ENCODE peak calls at places on chromosomes 5 and 9, in eight cellular contexts. One of them, this sample, is unnamed.

GRCh38 chr9:81847181-81847915 is 80.9 kb upstream of the SPATA31D4 start:
- DNase-seq in CD4-positive, CD25-positive, alpha-beta regulatory T cell: no peak
- DNase-seq in fibroblast of lung: no peak
- DNase-seq in SK-N-SH: no peak
- DNase-seq in pancreas: no peak
- DNase-seq in lower lobe of right lung: no peak
- DNase-seq in ovary: no peak
- DNase-seq in Peyer's patch: no peak
- DNase-seq in this sample: no peak

GRCh38 chr9:6901179-6901578 is 143.4 kb downstream of the KDM4C start:
- DNase-seq in CD4-positive, CD25-positive, alpha-beta regulatory T cell: no peak
- DNase-seq in fibroblast of lung: no peak
- DNase-seq in SK-N-SH: no peak
- DNase-seq in pancreas: no peak
- DNase-seq in lower lobe of right lung: no peak
- DNase-seq in ovary: no peak
- DNase-seq in Peyer's patch: no peak
- DNase-seq in this sample: no peak

GRCh38 chr9:114911167-114911821 is 19.1 kb downstream of the TNFSF8 start:
- DNase-seq in CD4-positive, CD25-positive, alpha-beta regulatory T cell: no peak
- DNase-seq in fibroblast of lung: peak; percentile 60
- DNase-seq in SK-N-SH: peak; percentile 57
- DNase-seq in pancreas: no peak
- DNase-seq in lower lobe of right lung: no peak
- DNase-seq in ovary: no peak
- DNase-seq in Peyer's patch: no peak
- DNase-seq in this sample: no peak

GRCh38 chr5:35717718-35718117 is 100.1 kb downstream of the SPEF2 start:
- DNase-seq in CD4-positive, CD25-positive, alpha-beta regulatory T cell: no peak
- DNase-seq in fibroblast of lung: no peak
- DNase-seq in SK-N-SH: no peak
- DNase-seq in pancreas: no peak
- DNase-seq in lower lobe of right lung: no peak
- DNase-seq in ovary: no peak
- DNase-seq in Peyer's patch: no peak
- DNase-seq in this sample: no peak

GRCh38 chr5:166671818-166672217 is 1619.6 kb upstream of the WWC1 start:
- DNase-seq in CD4-positive, CD25-positive, alpha-beta regulatory T cell: no peak
- DNase-seq in fibroblast of lung: no peak
- DNase-seq in SK-N-SH: no peak
- DNase-seq in pancreas: no peak
- DNase-seq in lower lobe of right lung: no peak
- DNase-seq in ovary: no peak
- DNase-seq in Peyer's patch: no peak
- DNase-seq in this sample: no peak

GRCh38 chr9:28868224-28868623 is 1294.9 kb upstream of the C9orf72 start:
- DNase-seq in CD4-positive, CD25-positive, alpha-beta regulatory T cell: no peak
- DNase-seq in fibroblast of lung: no peak
- DNase-seq in SK-N-SH: no peak
- DNase-seq in pancreas: no peak
- DNase-seq in lower lobe of right lung: no peak
- DNase-seq in ovary: no peak
- DNase-seq in Peyer's patch: no peak
- DNase-seq in this sample: no peak

GRCh38 chr5:133433133-133433532 is 179.2 kb downstream of the FSTL4 start:
- DNase-seq in CD4-positive, CD25-positive, alpha-beta regulatory T cell: no peak
- DNase-seq in fibroblast of lung: no peak
- DNase-seq in SK-N-SH: no peak
- DNase-seq in pancreas: no peak
- DNase-seq in lower lobe of right lung: no peak
- DNase-seq in ovary: no peak
- DNase-seq in Peyer's patch: no peak
- DNase-seq in this sample: no peak

GRCh38 chr9:71487046-71487445 is 281.3 kb downstream of the CEMIP2 start:
- DNase-seq in CD4-positive, CD25-positive, alpha-beta regulatory T cell: no peak
- DNase-seq in fibroblast of lung: no peak
- DNase-seq in SK-N-SH: no peak
- DNase-seq in pancreas: no peak
- DNase-seq in lower lobe of right lung: no peak
- DNase-seq in ovary: no peak
- DNase-seq in Peyer's patch: no peak
- DNase-seq in this sample: no peak

GRCh38 chr5:164097747-164098146 is 592.3 kb downstream of the MAT2B start:
- DNase-seq in CD4-positive, CD25-positive, alpha-beta regulatory T cell: no peak
- DNase-seq in fibroblast of lung: peak; percentile 68
- DNase-seq in SK-N-SH: no peak
- DNase-seq in pancreas: no peak
- DNase-seq in lower lobe of right lung: no peak
- DNase-seq in ovary: no peak
- DNase-seq in Peyer's patch: no peak
- DNase-seq in this sample: no peak

GRCh38 chr5:38157024-38157423 is 101.3 kb upstream of the EGFLAM start:
- DNase-seq in CD4-positive, CD25-positive, alpha-beta regulatory T cell: no peak
- DNase-seq in fibroblast of lung: no peak
- DNase-seq in SK-N-SH: no peak
- DNase-seq in pancreas: no peak
- DNase-seq in lower lobe of right lung: no peak
- DNase-seq in ovary: no peak
- DNase-seq in Peyer's patch: no peak
- DNase-seq in this sample: no peak

GRCh38 chr5:78411596-78411995 is 51.2 kb downstream of the SCAMP1 start:
- DNase-seq in CD4-positive, CD25-positive, alpha-beta regulatory T cell: no peak
- DNase-seq in fibroblast of lung: peak; percentile 60
- DNase-seq in SK-N-SH: no peak
- DNase-seq in pancreas: no peak
- DNase-seq in lower lobe of right lung: no peak
- DNase-seq in ovary: no peak
- DNase-seq in Peyer's patch: no peak
- DNase-seq in this sample: no peak

GRCh38 chr9:31104249-31104648 is 1280.2 kb upstream of the ACO1 start:
- DNase-seq in CD4-positive, CD25-positive, alpha-beta regulatory T cell: no peak
- DNase-seq in fibroblast of lung: no peak
- DNase-seq in SK-N-SH: no peak
- DNase-seq in pancreas: no peak
- DNase-seq in lower lobe of right lung: no peak
- DNase-seq in ovary: no peak
- DNase-seq in Peyer's patch: no peak
- DNase-seq in this sample: no peak

DNA sequence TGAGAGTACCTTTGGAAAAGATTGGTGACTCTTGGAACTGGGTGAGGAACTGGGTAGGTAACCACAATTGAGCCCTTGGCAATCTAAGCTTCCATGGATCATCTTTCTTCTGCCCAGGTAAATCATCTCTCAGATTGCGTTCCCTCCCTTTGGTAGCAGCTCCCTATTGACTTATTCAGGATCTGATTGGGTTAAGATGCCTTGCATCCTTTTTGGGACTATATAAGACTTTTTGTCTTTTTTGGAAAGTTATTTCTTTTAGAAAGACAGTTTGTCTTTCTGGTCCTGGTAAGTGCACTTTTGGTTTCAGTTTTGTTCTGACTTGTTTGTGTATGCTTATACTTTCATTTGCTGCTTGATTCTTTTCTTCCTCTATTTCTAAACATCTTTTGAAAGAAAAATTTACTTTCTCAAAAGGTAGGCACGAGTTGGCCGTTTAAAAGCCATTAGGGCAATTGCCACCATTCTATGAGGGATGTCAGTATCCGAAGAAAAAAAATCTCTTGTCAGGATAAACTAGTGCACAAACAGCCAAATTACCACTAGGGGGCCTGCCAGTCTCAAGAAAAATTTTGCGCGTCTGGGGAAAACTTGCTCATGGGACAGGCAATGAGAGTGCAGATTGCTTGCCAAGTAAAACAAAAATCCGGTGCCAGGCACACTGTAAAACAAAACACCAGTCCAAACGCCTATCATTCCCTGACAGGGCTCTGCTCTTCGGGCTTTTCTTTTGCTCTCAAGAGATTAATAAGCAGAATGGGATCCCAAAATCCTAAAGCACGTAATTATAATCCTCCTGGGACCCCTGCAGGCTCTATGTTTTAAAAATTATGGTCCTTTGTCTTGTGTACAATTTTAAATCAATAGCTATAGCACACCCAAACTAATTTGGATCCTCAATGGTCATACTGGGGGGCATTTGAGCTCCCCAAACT is 12.8 kb downstream of the OR1J1 start:
- DNase-seq in CD4-positive, CD25-positive, alpha-beta regulatory T cell: peak; percentile 72
- DNase-seq in fibroblast of lung: peak; percentile 92
- DNase-seq in SK-N-SH: peak; percentile 52
- DNase-seq in pancreas: peak; percentile 57
- DNase-seq in lower lobe of right lung: peak; percentile 55
- DNase-seq in ovary: peak; percentile 66
- DNase-seq in Peyer's patch: peak; percentile 82
- DNase-seq in this sample: peak; percentile 84
- H3K4me3 ChIP-seq in CD4-positive, CD25-positive, alpha-beta regulatory T cell: peak overlapping the region; percentile 95
- H3K4me3 ChIP-seq in fibroblast of lung: peak overlapping the region; percentile 73
- H3K4me3 ChIP-seq in SK-N-SH: peak overlapping the region; percentile 60
- H3K4me3 ChIP-seq in pancreas: no peak overlapping the region
- H3K4me3 ChIP-seq in lower lobe of right lung: peak overlapping the region; percentile 52
- H3K4me3 ChIP-seq in ovary: peak overlapping the region; percentile 31
- H3K4me3 ChIP-seq in Peyer's patch: peak overlapping the region; percentile 39
- H3K4me3 ChIP-seq in this sample: peak overlapping the region; percentile 32

DNA sequence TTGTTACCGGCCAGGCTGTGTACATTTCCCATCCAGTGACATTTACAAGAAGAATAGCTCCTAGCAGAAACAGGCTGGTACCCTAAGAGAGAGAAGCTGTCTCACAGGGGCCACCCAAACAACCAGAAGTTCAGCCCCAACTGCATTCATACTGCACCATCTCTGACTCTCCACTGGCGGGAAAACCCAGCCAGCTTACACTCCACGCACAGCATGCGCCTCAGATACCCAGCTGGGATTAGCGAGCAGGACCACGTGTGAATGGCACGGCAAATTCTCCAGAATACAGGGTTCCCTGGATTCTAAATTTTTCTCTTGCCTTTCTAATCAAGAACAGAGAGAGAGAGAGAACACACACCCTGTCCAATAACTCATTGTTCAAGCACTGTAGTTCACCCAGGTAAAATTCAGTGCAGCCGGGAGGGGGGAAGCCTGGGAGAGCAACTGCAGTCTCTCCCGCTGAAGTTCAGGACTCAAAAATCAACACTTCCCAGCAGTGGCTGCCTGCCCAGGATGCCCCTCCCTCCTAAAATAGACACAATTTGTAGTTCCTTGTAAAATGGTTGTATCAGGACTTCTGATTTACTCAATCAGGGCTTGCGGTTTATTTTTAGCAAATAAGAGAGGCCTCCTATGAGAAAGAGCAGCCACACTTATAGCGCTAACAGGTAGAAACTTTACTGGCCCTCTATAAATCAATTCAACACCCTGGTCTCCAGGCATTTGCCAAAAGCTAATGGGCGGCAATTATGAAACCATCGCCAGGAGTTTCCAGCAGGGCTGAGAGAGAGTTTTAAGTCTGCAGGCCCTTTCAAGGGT is 2.2 kb downstream of the COL23A1 start:
- DNase-seq in CD4-positive, CD25-positive, alpha-beta regulatory T cell: no peak
- DNase-seq in fibroblast of lung: no peak
- DNase-seq in SK-N-SH: no peak
- DNase-seq in pancreas: no peak
- DNase-seq in lower lobe of right lung: no peak
- DNase-seq in ovary: no peak
- DNase-seq in Peyer's patch: no peak
- DNase-seq in this sample: peak; percentile 70
- H3K27me3 ChIP-seq in CD4-positive, CD25-positive, alpha-beta regulatory T cell: peaks cover 15% of the 10 kb centered on the region
- H3K27me3 ChIP-seq in fibroblast of lung: peaks cover 8% of the 10 kb centered on the region
- H3K27me3 ChIP-seq in SK-N-SH: no peaks in the 10 kb centered on the region
- H3K27me3 ChIP-seq in pancreas: no peaks in the 10 kb centered on the region
- H3K27me3 ChIP-seq in lower lobe of right lung: peaks cover 24% of the 10 kb centered on the region
- H3K27me3 ChIP-seq in ovary: no peaks in the 10 kb centered on the region
- H3K27me3 ChIP-seq in Peyer's patch: no peaks in the 10 kb centered on the region
- H3K27me3 ChIP-seq in this sample: no peaks in the 10 kb centered on the region

DNA sequence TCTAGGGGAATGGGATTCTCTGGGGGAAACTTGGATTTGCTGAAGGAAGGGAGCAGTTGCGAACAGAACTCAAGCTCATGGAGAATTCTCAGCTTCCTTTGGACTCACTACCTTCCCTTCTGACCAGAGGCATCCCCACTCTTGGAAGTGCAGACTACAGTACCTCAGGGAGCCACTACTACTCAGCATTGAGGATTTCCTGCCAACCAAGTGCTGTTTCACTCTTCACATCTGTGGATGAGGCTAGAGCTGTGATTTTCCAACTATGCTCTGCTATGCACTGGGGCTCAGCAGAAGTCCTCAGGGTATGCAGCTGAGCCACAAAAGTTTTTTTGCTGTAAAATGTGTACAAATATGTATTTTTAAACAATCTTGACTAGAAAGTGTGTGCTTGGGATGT is 43.8 kb downstream of the MACROH2A1 start:
- DNase-seq in CD4-positive, CD25-positive, alpha-beta regulatory T cell: no peak
- DNase-seq in fibroblast of lung: no peak
- DNase-seq in SK-N-SH: no peak
- DNase-seq in pancreas: no peak
- DNase-seq in lower lobe of right lung: no peak
- DNase-seq in ovary: no peak
- DNase-seq in Peyer's patch: no peak
- DNase-seq in this sample: peak; percentile 41
- H3K4me3 ChIP-seq in CD4-positive, CD25-positive, alpha-beta regulatory T cell: no peak overlapping the region
- H3K4me3 ChIP-seq in fibroblast of lung: no peak overlapping the region
- H3K4me3 ChIP-seq in SK-N-SH: no peak overlapping the region
- H3K4me3 ChIP-seq in pancreas: no peak overlapping the region
- H3K4me3 ChIP-seq in lower lobe of right lung: no peak overlapping the region
- H3K4me3 ChIP-seq in ovary: no peak overlapping the region
- H3K4me3 ChIP-seq in Peyer's patch: no peak overlapping the region
- H3K4me3 ChIP-seq in this sample: no peak overlapping the region

GRCh38 chr5:93602261-93603149 is 19.5 kb downstream of the NR2F1 start:
- DNase-seq in CD4-positive, CD25-positive, alpha-beta regulatory T cell: no peak
- DNase-seq in fibroblast of lung: no peak
- DNase-seq in SK-N-SH: peak; percentile 76
- DNase-seq in pancreas: no peak
- DNase-seq in lower lobe of right lung: no peak
- DNase-seq in ovary: no peak
- DNase-seq in Peyer's patch: no peak
- DNase-seq in this sample: no peak

GRCh38 chr5:93601433-93602175 is 18.6 kb downstream of the NR2F1 start:
- DNase-seq in CD4-positive, CD25-positive, alpha-beta regulatory T cell: no peak
- DNase-seq in fibroblast of lung: peak; percentile 94
- DNase-seq in SK-N-SH: peak; percentile 78
- DNase-seq in pancreas: no peak
- DNase-seq in lower lobe of right lung: no peak
- DNase-seq in ovary: no peak
- DNase-seq in Peyer's patch: no peak
- DNase-seq in this sample: no peak

GRCh38 chr5:93600409-93601052 is 17.5 kb downstream of the NR2F1 start:
- DNase-seq in CD4-positive, CD25-positive, alpha-beta regulatory T cell: no peak
- DNase-seq in fibroblast of lung: peak; percentile 83
- DNase-seq in SK-N-SH: no peak
- DNase-seq in pancreas: no peak
- DNase-seq in lower lobe of right lung: no peak
- DNase-seq in ovary: no peak
- DNase-seq in Peyer's patch: no peak
- DNase-seq in this sample: no peak

GRCh38 chr5:93599427-93600146 is 16.6 kb downstream of the NR2F1 start:
- DNase-seq in CD4-positive, CD25-positive, alpha-beta regulatory T cell: no peak
- DNase-seq in fibroblast of lung: peak; percentile 79
- DNase-seq in SK-N-SH: peak; percentile 44
- DNase-seq in pancreas: no peak
- DNase-seq in lower lobe of right lung: no peak
- DNase-seq in ovary: no peak
- DNase-seq in Peyer's patch: no peak
- DNase-seq in this sample: no peak

DNA sequence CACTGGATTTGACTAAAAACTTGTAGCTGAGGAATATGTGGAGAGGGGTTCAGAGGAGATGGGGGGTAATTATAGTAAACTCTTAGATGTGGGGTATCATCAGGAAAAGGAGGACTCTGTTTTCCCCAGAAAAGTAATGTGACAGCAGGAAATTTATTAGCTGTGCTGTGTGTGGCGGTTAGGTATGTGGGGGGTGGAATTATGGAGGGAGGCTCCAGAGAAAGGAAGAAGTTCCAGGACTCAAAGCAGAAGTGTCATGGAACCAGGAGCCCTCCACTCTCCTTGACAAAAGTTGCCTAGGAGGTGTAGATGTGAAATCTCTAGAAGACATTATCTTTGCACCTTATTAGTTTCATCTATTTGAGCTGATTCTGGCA is 18.0 kb downstream of the NR2F1 start:
- DNase-seq in CD4-positive, CD25-positive, alpha-beta regulatory T cell: no peak
- DNase-seq in fibroblast of lung: no peak
- DNase-seq in SK-N-SH: peak; percentile 23
- DNase-seq in pancreas: no peak
- DNase-seq in lower lobe of right lung: no peak
- DNase-seq in ovary: no peak
- DNase-seq in Peyer's patch: no peak
- DNase-seq in this sample: no peak
- H3K27me3 ChIP-seq in CD4-positive, CD25-positive, alpha-beta regulatory T cell: peaks cover 78% of the 10 kb centered on the region
- H3K27me3 ChIP-seq in fibroblast of lung: no peaks in the 10 kb centered on the region
- H3K27me3 ChIP-seq in SK-N-SH: no peaks in the 10 kb centered on the region
- H3K27me3 ChIP-seq in pancreas: no peaks in the 10 kb centered on the region
- H3K27me3 ChIP-seq in lower lobe of right lung: peaks cover 98% of the 10 kb centered on the region
- H3K27me3 ChIP-seq in ovary: no peaks in the 10 kb centered on the region
- H3K27me3 ChIP-seq in Peyer's patch: no peaks in the 10 kb centered on the region
- H3K27me3 ChIP-seq in this sample: no peaks in the 10 kb centered on the region